ENCODE peak calls at places on chromosomes 7 and 10, in four cellular contexts. S, E, P and I are unnamed samples.

GRCh38 chr10:63534723-63535122 is 13.5 kb downstream of the REEP3 start:
- DNase-seq in E (no peak), S (no peak), P (no peak), I (no peak)

GRCh38 chr10:118506835-118507234 is 88.6 kb downstream of the PRLHR start:
- DNase-seq in S (no peak), E (no peak), P (no peak), I (no peak)

GRCh38 chr7:103073989-103074518 is 542 bp downstream of the FBXL13 start:
- DNase-seq in S (peak), E (no peak), P (no peak), I (no peak)

GRCh38 chr7:130879191-130879590 is 145.2 kb upstream of the KLF14 start:
- DNase-seq in P (no peak), E (no peak), S (no peak), I (no peak)

GRCh38 chr10:92387289-92387940 is 96.4 kb downstream of the MARCHF5 start:
- DNase-seq in S (peak), P (peak), E (peak), I (peak)

GRCh38 chr10:68666280-68666760 is 54.7 kb upstream of the CCAR1 start:
- DNase-seq in S (no peak), P (no peak), E (no peak), I (peak)

GRCh38 chr7:122762071-122762470 is 59.3 kb upstream of the RNF148 start:
- DNase-seq in E (no peak), S (no peak), P (no peak), I (no peak)

GRCh38 chr10:43299579-43299978 is 32.7 kb upstream of the RASGEF1A start:
- DNase-seq in S (no peak), E (no peak), P (no peak), I (no peak)

GRCh38 chr10:118960166-118961090 is 69.1 kb upstream of the NANOS1 start:
- DNase-seq in P (no peak), E (no peak), S (no peak), I (no peak)

GRCh38 chr10:125102216-125102615 is 58.1 kb downstream of the CTBP2 start:
- DNase-seq in E (peak), S (peak), P (no peak), I (peak)

GRCh38 chr10:122140941-122141623 is 130.0 kb upstream of the BTBD16 start:
- DNase-seq in E (peak), S (peak), P (peak), I (peak)

GRCh38 chr7:73367006-73367405 is 39.0 kb downstream of the FKBP6 start:
- DNase-seq in E (no peak), P (no peak), S (no peak), I (no peak)

GRCh38 chr7:158394936-158395335 is 192.7 kb downstream of the PTPRN2 start:
- DNase-seq in E (no peak), P (no peak), S (peak), I (no peak)

GRCh38 chr10:112750427-112751167 is 199.4 kb upstream of the TCF7L2 start:
- DNase-seq in S (no peak), E (peak), P (no peak), I (no peak)

GRCh38 chr10:131739201-131739600 is 161.6 kb upstream of the PPP2R2D start:
- DNase-seq in E (no peak), P (no peak), S (no peak), I (no peak)

GRCh38 chr10:27158421-27158820 is 3.3 kb downstream of the MASTL start:
- DNase-seq in E (peak), S (peak), P (no peak), I (peak)

GRCh38 chr7:1340640-1341360 is 108.1 kb downstream of the UNCX start:
- DNase-seq in S (no peak), P (no peak), E (no peak), I (no peak)

GRCh38 chr10:5568984-5569383 is 44.2 kb downstream of the CALML3 start:
- DNase-seq in S (no peak), E (no peak), P (no peak), I (no peak)

GRCh38 chr10:58867683-58868082 is 308.8 kb upstream of the PHYHIPL start:
- DNase-seq in S (no peak), P (no peak), E (no peak), I (no peak)

GRCh38 chr7:155972651-155973349 is 160.5 kb upstream of the SHH start:
- DNase-seq in P (no peak), S (no peak), E (no peak), I (no peak)

GRCh38 chr10:23338886-23339285 is 5.7 kb downstream of the C10orf67 start:
- DNase-seq in P (no peak), E (no peak), S (no peak), I (no peak)

GRCh38 chr7:95865716-95866371 is 93.5 kb downstream of the DYNC1I1 start:
- DNase-seq in E (peak), S (peak), P (no peak), I (peak)

GRCh38 chr10:86729677-86730076 is 26.7 kb upstream of the BMPR1A start:
- DNase-seq in S (no peak), E (no peak), P (no peak), I (no peak)

GRCh38 chr7:16598015-16598414 is 47.5 kb downstream of the ANKMY2 start:
- DNase-seq in E (no peak), S (no peak), P (no peak), I (no peak)

GRCh38 chr7:100693312-100694195 is 496 bp downstream of the GIGYF1 start:
- DNase-seq in S (no peak), P (no peak), E (no peak), I (no peak)

GRCh38 chr10:130606001-130606405 is 469.8 kb downstream of the GLRX3 start:
- DNase-seq in E (no peak), S (no peak), P (no peak), I (no peak)

GRCh38 chr10:133335238-133336122 is 1.2 kb downstream of the CALY start:
- DNase-seq in E (no peak), S (peak), P (peak), I (peak)

GRCh38 chr7:65832281-65832680 is 40.6 kb upstream of the VKORC1L1 start:
- DNase-seq in P (no peak), E (no peak), S (peak), I (peak)

GRCh38 chr7:32158076-32158475 is 87.9 kb upstream of the PDE1C start:
- DNase-seq in P (peak), S (no peak), E (no peak), I (no peak)

GRCh38 chr10:48745662-48746245 is 61.1 kb downstream of the WDFY4 start:
- DNase-seq in S (no peak), E (no peak), P (no peak), I (no peak)

GRCh38 chr7:141027043-141027442 is 12.3 kb upstream of the MRPS33 start:
- DNase-seq in E (no peak), S (no peak), P (no peak), I (no peak)

GRCh38 chr10:124149681-124150080 is 56.3 kb upstream of the CHST15 start:
- DNase-seq in P (no peak), E (no peak), S (no peak), I (no peak)

GRCh38 chr7:128053023-128053422 is 21.8 kb upstream of the LRRC4 start:
- DNase-seq in P (no peak), S (no peak), E (no peak), I (no peak)

GRCh38 chr7:12865593-12865992 is 178.2 kb downstream of the ARL4A start:
- DNase-seq in S (no peak), P (no peak), E (no peak), I (no peak)

GRCh38 chr10:76051007-76051936 is 619.8 kb downstream of the LRMDA start:
- DNase-seq in E (peak), S (no peak), P (no peak), I (no peak)
- TF ChIP-seq CTCF in E (peak), S (no peak), P (no peak), I (no peak)

GRCh38 chr7:75652788-75653187 is 86.0 kb downstream of the HIP1 start:
- DNase-seq in S (no peak), E (peak), P (no peak), I (no peak)
- TF ChIP-seq CTCF in S (no peak), E (no peak), P (no peak), I (no peak)

GRCh38 chr10:81018898-81019890 is 481.5 kb downstream of the SH2D4B start:
- DNase-seq in E (peak), S (peak), P (peak), I (peak)
- TF ChIP-seq CTCF in E (peak), S (peak), P (peak), I (peak)

GRCh38 chr7:28459306-28459705 is 47.0 kb downstream of the CREB5 start:
- DNase-seq in S (no peak), P (no peak), E (no peak), I (no peak)

GRCh38 chr7:28456037-28456436 is 43.7 kb downstream of the CREB5 start:
- DNase-seq in P (no peak), S (no peak), E (no peak), I (no peak)

GRCh38 chr7:28455486-28455885 is 43.2 kb downstream of the CREB5 start:
- DNase-seq in S (no peak), P (no peak), E (no peak), I (no peak)

GRCh38 chr7:28458732-28459131 is 46.4 kb downstream of the CREB5 start:
- DNase-seq in E (no peak), P (no peak), S (peak), I (no peak)
- TF ChIP-seq CTCF in E (no peak), P (no peak), S (no peak), I (no peak)

DNA sequence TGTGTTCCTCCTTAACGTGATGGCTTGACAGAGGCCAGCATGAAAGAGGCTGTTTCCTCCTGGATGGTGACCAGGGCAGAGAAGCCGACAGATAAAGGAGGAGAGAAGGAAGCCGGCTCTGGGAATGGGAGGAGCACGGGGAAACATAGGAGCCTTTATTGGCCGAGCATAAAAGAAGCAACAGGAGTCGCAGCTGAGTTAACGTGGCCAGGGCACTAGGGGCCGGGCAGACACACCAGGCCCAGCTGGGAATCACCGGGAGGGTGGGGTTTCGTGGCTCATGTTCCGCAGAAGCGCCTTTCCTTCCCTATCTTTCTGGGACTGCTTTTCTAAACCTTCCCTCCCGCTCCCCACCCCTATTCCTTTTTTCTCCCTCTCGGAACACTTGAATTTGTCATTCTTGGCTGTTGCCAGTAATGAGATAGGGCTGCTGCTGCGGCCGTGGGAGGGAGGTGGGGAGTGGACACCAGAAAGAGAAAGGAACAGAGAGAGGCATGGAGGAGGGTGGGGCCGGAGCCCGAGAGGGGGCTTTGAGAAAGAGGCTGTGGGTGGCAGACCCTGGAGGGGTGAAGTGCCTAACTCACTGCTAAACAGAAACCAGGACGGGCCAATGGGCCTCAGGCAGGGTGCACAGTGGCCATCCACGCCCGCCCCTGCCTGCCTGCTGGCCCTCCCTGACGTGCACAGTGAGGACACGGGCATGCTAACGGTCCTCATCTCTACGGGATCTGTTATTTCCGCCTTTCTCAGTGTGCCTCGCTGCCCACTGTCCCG is 65.2 kb downstream of the COL13A1 start:
- DNase-seq in P (peak), E (no peak), S (no peak), I (peak)
- TF ChIP-seq CTCF in P (no peak), E (no peak), S (no peak), I (peak)

DNA sequence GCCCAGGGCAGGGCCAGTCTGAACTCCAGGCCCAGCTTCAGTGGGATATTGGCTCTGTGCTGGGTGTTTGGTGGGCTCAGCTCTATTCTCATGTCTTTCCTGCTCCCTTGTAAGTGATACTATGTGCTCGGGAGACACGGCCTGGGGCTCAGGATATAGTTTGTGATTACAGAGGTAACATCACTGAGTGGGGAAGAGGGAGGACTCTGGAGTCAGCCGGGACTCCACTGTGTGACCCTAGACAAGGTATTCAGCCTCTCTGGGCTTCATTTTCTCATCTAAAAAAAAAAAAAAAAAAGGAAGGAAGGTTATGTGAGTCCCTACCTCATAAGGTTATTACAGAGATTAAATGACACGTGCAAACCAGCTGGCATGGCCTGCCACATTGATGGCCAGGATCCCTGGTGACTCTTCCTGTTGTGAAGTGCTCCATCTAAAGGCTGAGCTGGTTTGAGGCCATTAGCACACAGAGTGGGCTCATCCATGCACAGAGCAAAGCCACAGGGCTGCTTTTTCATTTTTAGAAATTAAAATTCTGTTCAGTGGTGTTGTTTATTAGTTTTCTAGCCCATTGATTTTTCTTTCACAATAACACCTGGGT is 15.7 kb downstream of the SLC13A4 start:
- DNase-seq in S (no peak), P (no peak), E (no peak), I (no peak)
- TF ChIP-seq CTCF in S (no peak), P (no peak), E (no peak), I (no peak)

GRCh38 chr7:3065724-3066143 is 22.1 kb upstream of the CARD11 start:
- DNase-seq in E (peak), P (no peak), S (peak), I (peak)
- TF ChIP-seq CTCF in E (peak), P (peak), S (peak), I (peak)

GRCh38 chr10:78700816-78701520 is 367.8 kb upstream of the ZMIZ1 start:
- DNase-seq in E (no peak), S (no peak), P (no peak), I (no peak)
- TF ChIP-seq CTCF in E (no peak), S (no peak), P (no peak), I (no peak)

GRCh38 chr10:44993922-44994751 is 6.6 kb upstream of the ZNF22 start:
- DNase-seq in P (no peak), E (peak), S (no peak), I (peak)
- TF ChIP-seq CTCF in P (no peak), E (peak), S (no peak), I (no peak)